ENCODE peak calls at places on chromosomes 1 and 21, in four cellular contexts. One of them, this sample, is unnamed.

GRCh38 chr1:39732730-39733129 is 6.0 kb upstream of the PPIE start:
- DNase-seq in suprapubic skin: no peak
- DNase-seq in transverse colon: no peak
- DNase-seq in H1: no peak
- DNase-seq in this sample: no peak

GRCh38 chr1:117020526-117021156 is 19.1 kb downstream of the CD101 start:
- DNase-seq in suprapubic skin: no peak
- DNase-seq in transverse colon: no peak
- DNase-seq in H1: no peak
- DNase-seq in this sample: no peak

GRCh38 chr21:45280969-45281368 is 6.7 kb downstream of the POFUT2 start:
- DNase-seq in H1: no peak
- DNase-seq in transverse colon: no peak
- DNase-seq in suprapubic skin: peak; percentile 27
- DNase-seq in this sample: no peak

GRCh38 chr1:6784560-6785317 is 515 bp upstream of the CAMTA1 start:
- DNase-seq in suprapubic skin: peak; percentile 100
- DNase-seq in H1: peak; percentile 98
- DNase-seq in transverse colon: peak; percentile 100
- DNase-seq in this sample: peak; percentile 100

GRCh38 chr1:28257736-28258135 is 1.6 kb upstream of the SESN2 start:
- DNase-seq in transverse colon: no peak
- DNase-seq in H1: no peak
- DNase-seq in suprapubic skin: no peak
- DNase-seq in this sample: no peak

GRCh38 chr1:181128592-181129497 is 40.3 kb downstream of the IER5 start:
- DNase-seq in suprapubic skin: no peak
- DNase-seq in H1: peak; percentile 61
- DNase-seq in transverse colon: peak; percentile 58
- DNase-seq in this sample: no peak

GRCh38 chr1:181033799-181034391 is at the start of gene MR1:
- DNase-seq in transverse colon: no peak
- DNase-seq in suprapubic skin: no peak
- DNase-seq in H1: no peak
- DNase-seq in this sample: peak; percentile 58

GRCh38 chr1:28591708-28592313 is at the start of gene RAB42:
- DNase-seq in H1: peak; percentile 76
- DNase-seq in transverse colon: peak; percentile 51
- DNase-seq in suprapubic skin: peak; percentile 74
- DNase-seq in this sample: no peak

GRCh38 chr1:109904105-109904817 is 6.4 kb upstream of the CSF1 start:
- DNase-seq in transverse colon: no peak
- DNase-seq in suprapubic skin: no peak
- DNase-seq in H1: no peak
- DNase-seq in this sample: no peak

GRCh38 chr21:42722808-42723470 is 69.5 kb downstream of the PDE9A start:
- DNase-seq in H1: no peak
- DNase-seq in suprapubic skin: no peak
- DNase-seq in transverse colon: no peak
- DNase-seq in this sample: no peak

GRCh38 chr1:244076740-244077139 is 25.7 kb downstream of the ZBTB18 start:
- DNase-seq in transverse colon: no peak
- DNase-seq in suprapubic skin: no peak
- DNase-seq in H1: no peak
- DNase-seq in this sample: no peak

GRCh38 chr21:37732927-37733326 is 183.3 kb downstream of the KCNJ6 start:
- DNase-seq in transverse colon: no peak
- DNase-seq in suprapubic skin: no peak
- DNase-seq in H1: no peak
- DNase-seq in this sample: no peak

GRCh38 chr1:34500451-34500850 is 254.4 kb upstream of the GJB5 start:
- DNase-seq in H1: peak; percentile 78
- DNase-seq in transverse colon: no peak
- DNase-seq in suprapubic skin: no peak
- DNase-seq in this sample: no peak

GRCh38 chr1:107139833-107140702 is 771 bp upstream of the NTNG1 start:
- DNase-seq in suprapubic skin: peak; percentile 57
- DNase-seq in H1: peak; percentile 75
- DNase-seq in transverse colon: peak; percentile 8
- DNase-seq in this sample: peak; percentile 33

GRCh38 chr1:93565496-93566221 is 116.0 kb downstream of the BCAR3 start:
- DNase-seq in H1: no peak
- DNase-seq in transverse colon: no peak
- DNase-seq in suprapubic skin: no peak
- DNase-seq in this sample: no peak

GRCh38 chr1:180211860-180212229 is 18.2 kb upstream of the LHX4 start:
- DNase-seq in H1: no peak
- DNase-seq in transverse colon: no peak
- DNase-seq in suprapubic skin: no peak
- DNase-seq in this sample: no peak

GRCh38 chr1:40899230-40899870 is 37.2 kb upstream of the CITED4 start:
- DNase-seq in H1: peak; percentile 50
- DNase-seq in transverse colon: no peak
- DNase-seq in suprapubic skin: no peak
- DNase-seq in this sample: peak; percentile 92

GRCh38 chr1:15347182-15347581 is 62.5 kb upstream of the EFHD2 start:
- DNase-seq in H1: no peak
- DNase-seq in transverse colon: no peak
- DNase-seq in suprapubic skin: no peak
- DNase-seq in this sample: no peak

GRCh38 chr21:42187976-42188653 is 30.8 kb upstream of the ABCG1 start:
- DNase-seq in suprapubic skin: no peak
- DNase-seq in transverse colon: peak; percentile 61
- DNase-seq in H1: no peak
- DNase-seq in this sample: no peak

GRCh38 chr1:82775402-82776000 is 974.8 kb downstream of the ADGRL2 start:
- DNase-seq in transverse colon: peak; percentile 9
- DNase-seq in H1: peak; percentile 81
- DNase-seq in suprapubic skin: no peak
- DNase-seq in this sample: no peak

GRCh38 chr1:201022824-201023516 is 544 bp downstream of the KIF21B start:
- DNase-seq in suprapubic skin: no peak
- DNase-seq in H1: peak; percentile 72
- DNase-seq in transverse colon: peak; percentile 42
- DNase-seq in this sample: no peak

GRCh38 chr21:37071561-37072238 is 1.2 kb downstream of the PIGP start:
- DNase-seq in transverse colon: peak; percentile 64
- DNase-seq in suprapubic skin: peak; percentile 89
- DNase-seq in H1: no peak
- DNase-seq in this sample: peak; percentile 33

GRCh38 chr1:226652613-226653012 is 86.5 kb downstream of the ITPKB start:
- DNase-seq in H1: no peak
- DNase-seq in transverse colon: no peak
- DNase-seq in suprapubic skin: no peak
- DNase-seq in this sample: no peak

GRCh38 chr1:108699375-108700332 is 7.5 kb downstream of the PRPF38B start:
- DNase-seq in H1: no peak
- DNase-seq in transverse colon: no peak
- DNase-seq in suprapubic skin: no peak
- DNase-seq in this sample: no peak

GRCh38 chr1:115430717-115431116 is 92.7 kb upstream of the NGF start:
- DNase-seq in transverse colon: no peak
- DNase-seq in suprapubic skin: no peak
- DNase-seq in H1: no peak
- DNase-seq in this sample: no peak

GRCh38 chr1:87600848-87601247 is 272.2 kb downstream of the LMO4 start:
- DNase-seq in transverse colon: no peak
- DNase-seq in H1: no peak
- DNase-seq in suprapubic skin: no peak
- DNase-seq in this sample: no peak

GRCh38 chr1:231970684-231971083 is 344.1 kb downstream of the DISC1 start:
- DNase-seq in transverse colon: no peak
- DNase-seq in H1: no peak
- DNase-seq in suprapubic skin: no peak
- DNase-seq in this sample: no peak

GRCh38 chr1:222641269-222641948 is 23.5 kb downstream of the MIA3 start:
- DNase-seq in suprapubic skin: no peak
- DNase-seq in H1: no peak
- DNase-seq in transverse colon: no peak
- DNase-seq in this sample: no peak

GRCh38 chr1:10519016-10519417 is 44.3 kb downstream of the PEX14 start:
- DNase-seq in H1: no peak
- DNase-seq in suprapubic skin: no peak
- DNase-seq in transverse colon: no peak
- DNase-seq in this sample: no peak

DNA sequence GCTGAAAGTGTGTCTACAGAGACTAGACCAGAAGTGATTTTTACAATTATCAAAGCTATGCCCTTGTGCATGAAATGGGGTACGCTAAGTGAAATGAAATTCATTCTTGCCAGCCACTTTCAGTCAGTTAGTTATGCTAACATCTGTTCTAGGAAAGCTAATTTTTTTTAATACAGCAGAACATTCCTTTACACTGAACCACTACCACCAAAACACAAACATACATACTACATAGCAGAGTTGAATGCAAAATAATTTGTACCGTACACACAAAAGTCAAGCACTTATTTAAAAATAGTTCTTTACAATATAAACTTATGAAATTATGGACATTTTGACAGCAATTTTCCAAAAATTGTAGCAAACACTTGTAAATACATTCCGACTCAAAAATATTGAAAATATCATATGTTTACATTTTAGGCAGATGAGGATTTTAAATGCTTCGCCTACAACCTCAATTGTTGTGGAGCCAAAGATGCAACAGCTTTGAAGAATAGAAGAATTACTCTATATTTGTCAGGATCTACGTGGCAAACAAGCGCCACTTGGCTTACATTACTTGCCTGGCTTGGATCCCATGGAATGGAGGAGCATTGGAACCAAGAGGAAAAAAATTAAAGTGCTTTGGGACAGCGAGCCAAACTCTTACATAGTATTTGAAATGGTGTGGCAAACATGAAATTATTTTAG is 30.6 kb downstream of the WLS start:
- DNase-seq in transverse colon: no peak
- DNase-seq in H1: no peak
- DNase-seq in suprapubic skin: no peak
- DNase-seq in this sample: no peak
- TF ChIP-seq POLR2AphosphoS5 in transverse colon: no peak
- TF ChIP-seq POLR2AphosphoS5 in H1: no peak
- TF ChIP-seq POLR2AphosphoS5 in suprapubic skin: no peak
- TF ChIP-seq POLR2AphosphoS5 in this sample: no peak

DNA sequence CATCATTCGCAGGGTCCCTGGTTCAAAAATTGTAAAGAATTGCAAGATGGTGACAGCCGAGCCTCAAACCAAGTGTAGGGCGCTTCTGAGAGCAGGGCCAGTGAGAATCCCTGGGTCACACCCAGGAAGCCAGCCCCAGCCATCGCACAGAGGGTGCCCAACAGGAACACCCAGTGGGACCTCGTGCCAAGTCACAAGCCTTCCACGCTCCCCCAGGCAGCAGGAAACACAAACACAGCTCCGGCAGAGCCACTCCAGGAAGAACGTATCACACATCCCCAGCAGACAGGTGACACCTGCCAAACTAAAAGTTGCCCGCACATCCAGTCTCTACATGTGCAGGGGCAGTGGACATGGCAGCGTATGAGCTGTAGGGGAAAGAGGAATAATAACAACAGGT is 20.2 kb downstream of the DHRS3 start:
- DNase-seq in suprapubic skin: peak; percentile 77
- DNase-seq in H1: no peak
- DNase-seq in transverse colon: no peak
- DNase-seq in this sample: peak; percentile 92
- TF ChIP-seq POLR2AphosphoS5 in suprapubic skin: no peak
- TF ChIP-seq POLR2AphosphoS5 in H1: no peak
- TF ChIP-seq POLR2AphosphoS5 in transverse colon: no peak
- TF ChIP-seq POLR2AphosphoS5 in this sample: peak; percentile 91

DNA sequence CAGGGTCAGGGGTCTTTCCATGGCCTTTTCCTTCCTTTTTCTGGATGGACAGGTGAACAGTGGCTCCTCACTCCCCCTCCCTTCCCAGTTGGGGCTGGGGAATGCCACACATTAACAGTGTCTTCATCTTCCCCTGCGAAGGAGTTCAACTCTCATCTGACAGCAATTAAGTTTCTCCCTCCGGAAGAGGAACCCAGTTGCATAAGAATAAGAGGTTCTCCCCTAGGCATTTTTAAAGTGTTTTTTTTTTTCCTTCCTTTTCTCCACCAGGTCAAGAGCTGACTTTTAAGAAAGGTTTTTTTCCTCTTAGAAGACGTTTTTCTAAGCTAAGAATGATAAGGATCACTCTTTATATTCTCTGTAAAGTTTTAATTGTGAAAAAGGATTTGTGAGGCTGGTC is 42.3 kb upstream of the FASLG start:
- DNase-seq in suprapubic skin: no peak
- DNase-seq in transverse colon: no peak
- DNase-seq in H1: no peak
- DNase-seq in this sample: no peak
- TF ChIP-seq POLR2AphosphoS5 in suprapubic skin: no peak
- TF ChIP-seq POLR2AphosphoS5 in transverse colon: no peak
- TF ChIP-seq POLR2AphosphoS5 in H1: no peak
- TF ChIP-seq POLR2AphosphoS5 in this sample: no peak

GRCh38 chr21:33403128-33403785 is at the start of gene IFNGR2:
- DNase-seq in suprapubic skin: peak; percentile 76
- DNase-seq in transverse colon: peak; percentile 50
- DNase-seq in H1: peak; percentile 54
- DNase-seq in this sample: no peak

GRCh38 chr21:33403786-33404571 is 766 bp downstream of the IFNGR2 start:
- DNase-seq in transverse colon: peak; percentile 66
- DNase-seq in suprapubic skin: peak; percentile 84
- DNase-seq in H1: peak; percentile 77
- DNase-seq in this sample: peak; percentile 49

GRCh38 chr21:33401617-33401967 is 1.6 kb upstream of the IFNGR2 start:
- DNase-seq in H1: no peak
- DNase-seq in suprapubic skin: no peak
- DNase-seq in transverse colon: no peak
- DNase-seq in this sample: no peak

GRCh38 chr21:33399821-33400220 is 3.4 kb upstream of the IFNGR2 start:
- DNase-seq in suprapubic skin: no peak
- DNase-seq in transverse colon: no peak
- DNase-seq in H1: no peak
- DNase-seq in this sample: no peak

DNA sequence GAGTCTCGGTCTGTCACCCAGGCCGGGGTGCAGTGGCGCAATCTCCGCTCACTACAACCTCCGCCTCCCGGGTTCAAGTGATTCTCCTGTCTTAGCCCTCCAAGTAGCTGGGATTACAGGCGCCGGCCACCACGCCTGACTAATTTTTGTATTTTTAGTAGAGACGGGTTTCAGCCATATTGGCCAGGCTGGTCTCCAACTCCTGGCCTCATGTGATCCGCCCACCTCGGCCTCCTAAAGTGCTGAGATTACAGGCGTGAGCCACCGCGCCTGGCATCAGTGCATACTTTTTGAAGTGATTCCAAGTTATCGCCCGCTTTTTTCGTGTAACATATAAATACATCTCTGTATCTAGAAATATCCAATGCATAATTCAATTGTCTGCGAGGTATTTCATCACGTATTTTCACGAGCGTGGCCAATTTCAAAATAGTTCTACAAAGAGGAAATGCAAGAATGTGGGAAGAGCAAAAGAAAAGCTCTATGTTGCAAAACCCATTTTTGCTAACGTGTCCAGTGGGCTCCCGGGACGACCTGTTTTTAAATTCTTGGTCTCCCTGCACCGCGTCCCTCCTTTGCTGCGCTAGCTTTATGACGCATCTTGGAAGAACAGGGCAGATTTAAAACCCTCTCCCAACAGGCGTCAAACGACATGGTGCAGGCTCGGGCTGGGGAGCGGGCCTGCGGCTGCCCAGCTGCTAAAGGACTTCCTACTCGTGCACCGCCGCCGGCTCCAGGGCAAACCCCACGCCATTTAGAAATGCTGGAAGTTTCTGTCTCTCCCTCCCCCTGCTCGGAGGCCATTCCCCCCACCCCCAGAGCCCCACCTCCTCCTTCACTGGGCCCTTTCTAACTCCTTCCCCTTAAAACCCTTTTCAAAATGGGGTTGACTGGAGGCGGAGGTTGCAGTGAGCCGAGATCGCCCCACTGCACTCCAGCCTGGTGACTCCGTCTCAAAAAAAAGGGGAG is 918 bp upstream of the IFNGR2 start:
- DNase-seq in H1: peak; percentile 64
- DNase-seq in suprapubic skin: peak; percentile 87
- DNase-seq in transverse colon: peak; percentile 65
- DNase-seq in this sample: peak; percentile 46
- TF ChIP-seq POLR2AphosphoS5 in H1: no peak
- TF ChIP-seq POLR2AphosphoS5 in suprapubic skin: no peak
- TF ChIP-seq POLR2AphosphoS5 in transverse colon: peak; percentile 56
- TF ChIP-seq POLR2AphosphoS5 in this sample: peak; percentile 41